ENCODE peak calls at places on chromosome 15, in six cellular contexts. One of them, this sample, is unnamed.

GRCh38 chr15:78234515-78235040 is at the start of gene ACSBG1:
- DNase-seq in CD8-positive, alpha-beta T cell: no peak
- DNase-seq in A549: no peak
- DNase-seq in suprapubic skin: no peak
- DNase-seq in stomach: no peak
- DNase-seq in left lung: no peak
- DNase-seq in this sample: no peak

GRCh38 chr15:39788108-39788507 is 5.5 kb upstream of the FSIP1 start:
- DNase-seq in CD8-positive, alpha-beta T cell: no peak
- DNase-seq in left lung: no peak
- DNase-seq in stomach: no peak
- DNase-seq in suprapubic skin: no peak
- DNase-seq in A549: no peak
- DNase-seq in this sample: no peak

GRCh38 chr15:59993041-59993750 is 10.9 kb upstream of the FOXB1 start:
- DNase-seq in left lung: no peak
- DNase-seq in CD8-positive, alpha-beta T cell: no peak
- DNase-seq in stomach: no peak
- DNase-seq in suprapubic skin: no peak
- DNase-seq in A549: no peak
- DNase-seq in this sample: no peak

GRCh38 chr15:69609176-69609575 is 156.6 kb downstream of the RPLP1 start:
- DNase-seq in CD8-positive, alpha-beta T cell: no peak
- DNase-seq in suprapubic skin: peak; percentile 9
- DNase-seq in left lung: no peak
- DNase-seq in A549: peak; percentile 17
- DNase-seq in stomach: no peak
- DNase-seq in this sample: no peak

GRCh38 chr15:28128036-28128435 is 28.9 kb upstream of the OCA2 start:
- DNase-seq in left lung: peak; percentile 78
- DNase-seq in CD8-positive, alpha-beta T cell: no peak
- DNase-seq in suprapubic skin: no peak
- DNase-seq in stomach: peak; percentile 25
- DNase-seq in A549: no peak
- DNase-seq in this sample: no peak

GRCh38 chr15:24878153-24878552 is 76.6 kb upstream of the SNRPN start:
- DNase-seq in suprapubic skin: no peak
- DNase-seq in left lung: peak; percentile 77
- DNase-seq in A549: no peak
- DNase-seq in CD8-positive, alpha-beta T cell: no peak
- DNase-seq in stomach: no peak
- DNase-seq in this sample: no peak

GRCh38 chr15:82122754-82123400 is 77.1 kb upstream of the MEX3B start:
- DNase-seq in suprapubic skin: no peak
- DNase-seq in stomach: peak; percentile 25
- DNase-seq in A549: peak; percentile 80
- DNase-seq in CD8-positive, alpha-beta T cell: no peak
- DNase-seq in left lung: no peak
- DNase-seq in this sample: no peak

GRCh38 chr15:40957581-40958051 is 4.3 kb downstream of the CHAC1 start:
- DNase-seq in A549: no peak
- DNase-seq in CD8-positive, alpha-beta T cell: no peak
- DNase-seq in left lung: no peak
- DNase-seq in suprapubic skin: no peak
- DNase-seq in stomach: peak; percentile 88
- DNase-seq in this sample: no peak

DNA sequence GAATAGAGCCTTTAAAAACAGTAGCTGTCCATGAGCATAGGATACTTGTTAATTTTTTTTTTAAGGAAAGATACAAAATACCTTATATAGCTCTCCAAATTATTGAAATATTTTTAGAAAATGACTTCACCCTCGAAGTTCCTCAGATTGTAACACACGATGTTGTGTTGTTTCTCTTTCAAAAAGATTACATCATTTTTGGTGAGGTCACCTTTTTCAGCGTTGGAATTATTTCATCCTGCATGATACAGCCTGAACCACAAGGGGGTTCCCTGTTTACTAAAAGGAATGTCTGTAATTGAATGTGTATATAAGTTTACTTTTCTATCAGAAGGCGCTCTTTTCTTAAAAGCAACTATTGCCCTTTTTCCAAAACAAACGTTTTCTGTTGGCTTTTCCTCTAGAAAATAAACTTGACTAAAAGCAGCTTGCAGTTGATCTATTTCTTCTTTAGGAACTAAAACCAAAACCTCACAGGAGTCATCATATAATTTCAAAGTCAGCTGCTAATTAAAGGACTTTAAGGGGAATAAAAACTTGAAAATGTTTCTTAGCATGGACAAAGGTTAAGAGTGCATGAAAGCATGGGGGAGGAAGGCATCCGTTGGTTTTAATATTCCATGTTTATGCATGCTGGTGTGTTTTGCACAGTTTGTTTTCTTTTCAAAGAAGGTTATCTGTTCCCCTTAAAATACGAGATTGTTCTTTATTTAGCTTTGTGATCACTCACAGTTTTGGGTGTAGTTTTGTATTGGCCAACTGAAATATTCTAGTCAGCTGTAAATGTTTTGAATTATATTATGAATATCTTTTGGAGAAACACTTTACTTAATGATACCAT is 29.4 kb downstream of the LYSMD4 start:
- DNase-seq in CD8-positive, alpha-beta T cell: no peak
- DNase-seq in left lung: no peak
- DNase-seq in A549: peak; percentile 81
- DNase-seq in suprapubic skin: no peak
- DNase-seq in stomach: no peak
- DNase-seq in this sample: no peak
- TF ChIP-seq CTCF in CD8-positive, alpha-beta T cell: no peak
- TF ChIP-seq CTCF in left lung: peak; percentile 53
- TF ChIP-seq CTCF in A549: peak; percentile 47
- TF ChIP-seq CTCF in suprapubic skin: peak; percentile 71
- TF ChIP-seq CTCF in stomach: peak; percentile 50
- TF ChIP-seq CTCF in this sample: no peak

GRCh38 chr15:88612186-88612796 is 8.8 kb upstream of the AEN start:
- DNase-seq in left lung: no peak
- DNase-seq in A549: no peak
- DNase-seq in suprapubic skin: no peak
- DNase-seq in stomach: no peak
- DNase-seq in CD8-positive, alpha-beta T cell: no peak
- DNase-seq in this sample: no peak

GRCh38 chr15:88608607-88609181 is 12.4 kb upstream of the AEN start:
- DNase-seq in left lung: no peak
- DNase-seq in suprapubic skin: no peak
- DNase-seq in stomach: no peak
- DNase-seq in A549: no peak
- DNase-seq in CD8-positive, alpha-beta T cell: no peak
- DNase-seq in this sample: no peak

GRCh38 chr15:88609344-88609743 is 11.8 kb upstream of the AEN start:
- DNase-seq in A549: no peak
- DNase-seq in left lung: no peak
- DNase-seq in CD8-positive, alpha-beta T cell: no peak
- DNase-seq in suprapubic skin: no peak
- DNase-seq in stomach: no peak
- DNase-seq in this sample: no peak

GRCh38 chr15:88613074-88613944 is 7.8 kb upstream of the AEN start:
- DNase-seq in suprapubic skin: no peak
- DNase-seq in A549: no peak
- DNase-seq in left lung: no peak
- DNase-seq in CD8-positive, alpha-beta T cell: no peak
- DNase-seq in stomach: no peak
- DNase-seq in this sample: no peak

GRCh38 chr15:88610756-88611231 is 10.3 kb upstream of the AEN start:
- DNase-seq in left lung: no peak
- DNase-seq in stomach: no peak
- DNase-seq in A549: no peak
- DNase-seq in CD8-positive, alpha-beta T cell: no peak
- DNase-seq in suprapubic skin: no peak
- DNase-seq in this sample: no peak
- TF ChIP-seq CTCF in left lung: no peak
- TF ChIP-seq CTCF in stomach: no peak
- TF ChIP-seq CTCF in A549: no peak
- TF ChIP-seq CTCF in CD8-positive, alpha-beta T cell: no peak
- TF ChIP-seq CTCF in suprapubic skin: no peak
- TF ChIP-seq CTCF in this sample: no peak

GRCh38 chr15:85795320-85795668 is 569 bp upstream of the KLHL25 start:
- DNase-seq in suprapubic skin: no peak
- DNase-seq in stomach: no peak
- DNase-seq in left lung: no peak
- DNase-seq in CD8-positive, alpha-beta T cell: no peak
- DNase-seq in A549: no peak
- DNase-seq in this sample: no peak

GRCh38 chr15:85805392-85805791 is 10.7 kb upstream of the KLHL25 start:
- DNase-seq in left lung: no peak
- DNase-seq in CD8-positive, alpha-beta T cell: no peak
- DNase-seq in stomach: no peak
- DNase-seq in suprapubic skin: no peak
- DNase-seq in A549: no peak
- DNase-seq in this sample: no peak

GRCh38 chr15:85804481-85805165 is 9.9 kb upstream of the KLHL25 start:
- DNase-seq in CD8-positive, alpha-beta T cell: no peak
- DNase-seq in stomach: no peak
- DNase-seq in A549: no peak
- DNase-seq in left lung: no peak
- DNase-seq in suprapubic skin: no peak
- DNase-seq in this sample: no peak

GRCh38 chr15:85795669-85796305 is 1.1 kb upstream of the KLHL25 start:
- DNase-seq in stomach: peak; percentile 59
- DNase-seq in CD8-positive, alpha-beta T cell: no peak
- DNase-seq in left lung: no peak
- DNase-seq in A549: no peak
- DNase-seq in suprapubic skin: no peak
- DNase-seq in this sample: no peak

GRCh38 chr15:85800460-85801123 is 5.9 kb upstream of the KLHL25 start:
- DNase-seq in left lung: peak; percentile 80
- DNase-seq in stomach: peak; percentile 91
- DNase-seq in CD8-positive, alpha-beta T cell: no peak
- DNase-seq in suprapubic skin: no peak
- DNase-seq in A549: peak; percentile 87
- DNase-seq in this sample: no peak
- TF ChIP-seq CTCF in left lung: no peak
- TF ChIP-seq CTCF in stomach: peak; percentile 72
- TF ChIP-seq CTCF in CD8-positive, alpha-beta T cell: no peak
- TF ChIP-seq CTCF in suprapubic skin: no peak
- TF ChIP-seq CTCF in A549: peak; percentile 33
- TF ChIP-seq CTCF in this sample: no peak

GRCh38 chr15:74482661-74483060 is 21.7 kb upstream of the UBL7 start:
- DNase-seq in left lung: no peak
- DNase-seq in A549: no peak
- DNase-seq in suprapubic skin: no peak
- DNase-seq in stomach: no peak
- DNase-seq in CD8-positive, alpha-beta T cell: no peak
- DNase-seq in this sample: no peak
- TF ChIP-seq CTCF in left lung: no peak
- TF ChIP-seq CTCF in A549: no peak
- TF ChIP-seq CTCF in suprapubic skin: no peak
- TF ChIP-seq CTCF in stomach: no peak
- TF ChIP-seq CTCF in CD8-positive, alpha-beta T cell: no peak
- TF ChIP-seq CTCF in this sample: no peak

GRCh38 chr15:51735211-51735610 is 2.2 kb downstream of the LYSMD2 start:
- DNase-seq in CD8-positive, alpha-beta T cell: peak; percentile 36
- DNase-seq in left lung: no peak
- DNase-seq in suprapubic skin: no peak
- DNase-seq in stomach: no peak
- DNase-seq in A549: no peak
- DNase-seq in this sample: no peak
- TF ChIP-seq CTCF in CD8-positive, alpha-beta T cell: peak; percentile 58
- TF ChIP-seq CTCF in left lung: no peak
- TF ChIP-seq CTCF in suprapubic skin: no peak
- TF ChIP-seq CTCF in stomach: no peak
- TF ChIP-seq CTCF in A549: peak; percentile 18
- TF ChIP-seq CTCF in this sample: no peak

DNA sequence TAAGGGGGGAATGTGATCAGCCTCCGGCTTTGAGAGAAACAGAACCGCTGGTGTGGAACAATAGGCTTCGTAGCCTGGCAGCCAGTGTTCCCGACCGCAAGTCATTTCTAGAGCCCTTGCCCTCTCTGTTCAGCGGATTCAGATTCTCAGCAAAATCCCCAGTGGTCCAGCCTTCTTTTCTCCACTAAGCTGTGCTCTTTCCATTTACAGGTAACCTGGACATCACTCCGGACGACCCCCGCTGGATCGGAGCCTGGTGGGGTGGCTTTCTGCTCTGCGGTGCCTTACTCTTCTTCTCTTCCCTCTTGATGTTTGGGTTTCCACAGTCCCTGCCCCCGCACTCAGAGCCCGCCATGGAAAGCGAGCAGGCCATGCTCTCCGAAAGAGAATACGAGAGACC is 250.6 kb downstream of the SLCO3A1 start:
- DNase-seq in suprapubic skin: no peak
- DNase-seq in A549: no peak
- DNase-seq in left lung: no peak
- DNase-seq in CD8-positive, alpha-beta T cell: no peak
- DNase-seq in stomach: no peak
- DNase-seq in this sample: no peak
- TF ChIP-seq CTCF in suprapubic skin: no peak
- TF ChIP-seq CTCF in A549: no peak
- TF ChIP-seq CTCF in left lung: no peak
- TF ChIP-seq CTCF in CD8-positive, alpha-beta T cell: no peak
- TF ChIP-seq CTCF in stomach: no peak
- TF ChIP-seq CTCF in this sample: no peak

This sample was measured in activated B cell treated with CpG ODN at 0.5 μM for 24 hours.